ENCODE peak calls at places on chromosomes 7 and 10, in four cellular contexts. Q, Z, O and I are unnamed samples.
A peak's percentile ranks its signal among the peaks of the same experiment; 100 is the strongest.

GRCh38 chr10:69362471-69362954 is 54.2 kb downstream of the TACR2 start:
- ATAC-seq in Q (no peak), Z (peak; percentile 80), O (peak; percentile 62), I (peak; percentile 26)

GRCh38 chr10:5443429-5443828 is 31.1 kb downstream of the NET1 start:
- ATAC-seq in Q (peak; percentile 11), Z (no peak), O (no peak), I (no peak)

GRCh38 chr7:53657586-53657985 is 622.2 kb downstream of the POM121L12 start:
- ATAC-seq in Q (no peak), Z (no peak), O (no peak), I (no peak)

GRCh38 chr7:47771990-47772360 is 176.3 kb downstream of the PKD1L1 start:
- ATAC-seq in Q (no peak), Z (peak; percentile 62), O (peak; percentile 23), I (peak; percentile 38)

GRCh38 chr7:139092090-139092796 is 17.3 kb downstream of the ZC3HAV1 start:
- ATAC-seq in Q (no peak), Z (no peak), O (no peak), I (no peak)

GRCh38 chr7:40507166-40507565 is 372.4 kb downstream of the SUGCT start:
- ATAC-seq in Q (no peak), Z (no peak), O (no peak), I (no peak)

GRCh38 chr7:12949060-12950045 is 261.9 kb downstream of the ARL4A start:
- ATAC-seq in Q (no peak), Z (no peak), O (no peak), I (no peak)

GRCh38 chr7:80584778-80585177 is 53.7 kb upstream of the CD36 start:
- ATAC-seq in Q (no peak), Z (no peak), O (peak; percentile 26), I (no peak)

GRCh38 chr7:97731736-97732370 is at the start of gene TAC1:
- ATAC-seq in Q (peak; percentile 15), Z (peak; percentile 49), O (peak; percentile 60), I (no peak)

GRCh38 chr10:63866075-63866746 is 345.0 kb downstream of the REEP3 start:
- ATAC-seq in Q (peak; percentile 68), Z (peak; percentile 82), O (peak; percentile 96), I (peak; percentile 60)

GRCh38 chr10:34098817-34099567 is 716.1 kb downstream of the PARD3 start:
- ATAC-seq in Q (no peak), Z (no peak), O (no peak), I (no peak)

GRCh38 chr7:134452991-134453473 is 5.9 kb downstream of the AKR1B1 start:
- ATAC-seq in Q (no peak), Z (no peak), O (no peak), I (no peak)

GRCh38 chr10:113961261-113961938 is 82.3 kb upstream of the ADRB1 start:
- ATAC-seq in Q (peak; percentile 88), Z (no peak), O (no peak), I (peak; percentile 11)

GRCh38 chr10:87976101-87976743 is 112.8 kb downstream of the PTEN start:
- ATAC-seq in Q (no peak), Z (no peak), O (no peak), I (no peak)

GRCh38 chr7:50756180-50756579 is 26.5 kb downstream of the GRB10 start:
- ATAC-seq in Q (no peak), Z (no peak), O (no peak), I (no peak)

GRCh38 chr7:2948794-2949193 is 94.9 kb downstream of the CARD11 start:
- ATAC-seq in Q (peak; percentile 48), Z (no peak), O (no peak), I (no peak)